ENCODE peak calls at places on chromosomes 13 and 19, in seven cellular contexts. E is left ventricle myocardium inferior, L is Panc1, Y is right atrium auricular region, N is PC-9, U is mesendoderm, I is SJCRH30. S is an unnamed sample. For H3K4me1 and H3K27me3, the result is how much of the 10 kb centered on the place peaks cover.

GRCh38 chr13:23428183-23428528 is 5.3 kb downstream of the SACS start:
- DNase-seq in E (no peak), L (no peak), Y (no peak), N (no peak), U (no peak), I (no peak), S (peak)

GRCh38 chr13:105918842-105919741 is 616.4 kb downstream of the EFNB2 start:
- DNase-seq in E (no peak), L (peak), Y (no peak), N (peak), U (peak), I (peak), S (no peak)

GRCh38 chr19:16371540-16371986 is 46.9 kb downstream of the KLF2 start:
- DNase-seq in E (peak), L (no peak), Y (no peak), N (no peak), U (no peak), I (no peak), S (no peak)

GRCh38 chr19:48756686-48757085 is 1.4 kb downstream of the FGF21 start:
- DNase-seq in E (no peak), L (no peak), Y (no peak), N (no peak), U (no peak), I (no peak), S (no peak)

GRCh38 chr19:51724543-51724942 is 752 bp upstream of the HAS1 start:
- DNase-seq in E (peak), L (no peak), Y (peak), N (no peak), U (no peak), I (no peak), S (no peak)

GRCh38 chr19:51729781-51730180 is 6.0 kb upstream of the HAS1 start:
- DNase-seq in E (no peak), L (no peak), Y (no peak), N (no peak), U (no peak), I (no peak), S (peak)

GRCh38 chr19:35290381-35291135 is 1.4 kb upstream of the MAG start:
- DNase-seq in E (no peak), L (no peak), Y (no peak), N (no peak), U (no peak), I (peak), S (no peak)

GRCh38 chr19:10817291-10818038 is 18.5 kb downstream of the TMED1 start:
- DNase-seq in E (no peak), L (no peak), Y (peak), N (no peak), U (no peak), I (no peak), S (no peak)

GRCh38 chr13:113591750-113592149 is 7.2 kb downstream of the TFDP1 start:
- DNase-seq in E (no peak), L (no peak), Y (no peak), N (no peak), U (no peak), I (no peak), S (no peak)

GRCh38 chr13:36432106-36432544 is at the start of gene CCNA1:
- DNase-seq in E (peak), L (no peak), Y (no peak), N (no peak), U (peak), I (peak), S (peak)

GRCh38 chr19:651114-651818 is 11.6 kb downstream of the FGF22 start:
- DNase-seq in E (no peak), L (no peak), Y (no peak), N (no peak), U (no peak), I (no peak), S (no peak)

GRCh38 chr13:71870036-71870435 is 3.0 kb upstream of the DACH1 start:
- DNase-seq in E (no peak), L (no peak), Y (no peak), N (no peak), U (peak), I (no peak), S (no peak)

GRCh38 chr13:54029226-54029625 is 1000.6 kb downstream of the OLFM4 start:
- DNase-seq in E (no peak), L (no peak), Y (no peak), N (peak), U (peak), I (peak), S (no peak)

GRCh38 chr13:32897296-32897695 is 118.9 kb upstream of the KL start:
- DNase-seq in E (no peak), L (no peak), Y (no peak), N (no peak), U (no peak), I (no peak), S (no peak)

GRCh38 chr13:111952814-111953213 is 114.1 kb upstream of the SOX1 start:
- DNase-seq in E (no peak), L (no peak), Y (peak), N (no peak), U (no peak), I (peak), S (no peak)

GRCh38 chr13:33087790-33088189 is 71.6 kb downstream of the KL start:
- DNase-seq in E (no peak), L (no peak), Y (no peak), N (no peak), U (no peak), I (no peak), S (no peak)

DNA sequence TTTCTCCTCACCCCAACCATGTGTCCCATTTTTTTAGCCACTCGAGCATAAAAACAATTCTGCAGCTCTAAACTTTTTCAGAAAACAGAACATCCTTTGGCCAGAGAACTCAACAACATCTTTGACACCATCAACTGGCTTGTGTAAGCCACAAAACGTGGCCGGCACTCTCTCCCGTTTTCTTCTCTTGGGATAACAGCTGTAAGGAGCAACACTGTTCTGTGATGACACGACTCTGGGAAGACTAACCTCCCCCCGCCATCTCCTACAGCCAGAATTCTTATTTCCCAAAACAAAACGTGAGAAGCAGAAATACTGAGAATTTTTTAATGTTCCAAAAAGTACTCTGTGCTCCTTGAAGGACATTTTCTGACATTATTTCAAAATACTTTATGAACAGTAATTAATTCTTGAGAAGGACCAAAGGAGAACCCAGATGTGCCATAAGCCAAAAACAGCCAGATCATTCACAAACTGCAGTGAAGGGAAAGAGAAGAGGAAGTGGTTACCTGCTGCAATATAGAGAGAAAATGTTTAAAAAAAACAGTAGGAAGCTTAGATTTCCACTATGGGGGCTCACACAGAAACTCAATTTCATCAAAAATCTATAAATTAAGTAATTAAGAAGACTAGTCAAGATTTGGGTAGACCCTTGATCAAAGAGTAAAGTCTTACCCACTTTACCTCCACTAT is 25.8 kb downstream of the COL4A1 start:
- DNase-seq in E (peak), L (no peak), Y (peak), N (no peak), U (no peak), I (no peak), S (no peak)
- H3K27ac ChIP-seq in E (peak), L (no peak), Y (peak), N (no peak), U (no peak), I (no peak), S (no peak)

DNA sequence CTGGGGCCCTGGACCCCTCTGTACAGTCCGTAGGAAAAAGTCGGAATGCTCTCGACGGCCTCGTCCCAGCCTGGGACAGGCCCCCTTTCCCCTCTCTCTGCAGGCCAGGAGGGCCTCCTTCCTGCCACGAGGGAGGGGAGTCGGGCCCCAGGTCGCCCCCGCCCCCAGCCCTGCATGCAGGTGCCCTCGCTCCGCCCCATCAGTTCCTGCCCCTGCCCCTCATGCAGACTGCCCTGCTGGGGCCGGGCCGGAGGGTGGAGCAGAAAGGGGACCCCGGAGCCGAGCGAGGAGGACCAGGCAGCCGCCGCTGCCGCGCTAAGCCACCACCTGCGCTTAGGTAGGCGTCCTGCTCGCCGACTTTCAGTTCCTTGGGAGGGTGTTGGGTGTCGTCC is 7.3 kb downstream of the LYL1 start:
- DNase-seq in E (no peak), L (no peak), Y (no peak), N (no peak), U (peak), I (no peak), S (no peak)
- H3K4me1 ChIP-seq in E (half or more), L (half or more), Y (half or more), N (under half), U (under half), I (under half), S (under half)

DNA sequence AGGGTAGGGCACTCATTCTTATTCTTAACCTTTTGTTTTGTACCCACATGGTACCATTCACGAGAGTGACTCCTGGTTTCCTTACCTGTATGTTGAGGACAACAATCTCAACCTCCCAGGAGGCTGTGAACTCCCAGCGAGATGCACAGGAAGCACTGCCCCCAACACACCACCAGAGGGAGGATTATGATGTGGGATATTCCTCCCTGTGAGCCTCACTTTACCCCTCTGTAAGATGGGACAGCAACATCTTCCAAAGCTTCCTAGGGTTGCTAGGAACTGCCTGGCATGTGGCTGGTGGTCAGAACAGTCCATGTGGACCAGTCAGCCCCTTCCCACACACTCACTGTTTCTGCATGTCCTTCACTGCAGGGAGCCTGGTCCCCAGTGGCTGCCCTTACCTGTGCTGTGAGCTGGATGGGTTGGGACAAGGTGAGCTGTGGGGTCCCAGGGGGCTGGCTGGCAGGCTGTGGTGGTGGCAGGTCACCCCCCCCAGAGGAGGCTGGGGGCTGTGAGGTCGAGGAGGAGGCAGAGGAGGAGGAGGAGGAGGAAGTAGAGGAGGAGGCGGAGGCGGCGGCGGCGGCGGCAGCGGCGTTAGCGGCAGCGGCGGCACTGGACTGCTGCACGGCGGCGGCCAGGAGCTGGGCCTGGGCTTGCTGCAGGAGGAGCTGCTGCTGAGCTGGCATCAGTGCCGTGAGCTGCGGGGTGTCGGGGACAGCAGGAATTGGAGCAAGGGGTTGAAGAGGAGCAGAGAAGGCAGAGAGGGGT is 15.8 kb downstream of the POU2F2 start:
- DNase-seq in E (no peak), L (no peak), Y (no peak), N (no peak), U (no peak), I (no peak), S (no peak)
- H3K27me3 ChIP-seq in E (under half), L (under half), Y (under half), N (under half), U (under half), I (under half), S (under half)

GRCh38 chr19:46471116-46471733 is at the start of gene PNMA8A:
- DNase-seq in E (peak), L (no peak), Y (peak), N (no peak), U (peak), I (peak), S (peak)
- H3K27ac ChIP-seq in E (peak), L (no peak), Y (peak), N (no peak), U (no peak), I (peak), S (peak)

DNA sequence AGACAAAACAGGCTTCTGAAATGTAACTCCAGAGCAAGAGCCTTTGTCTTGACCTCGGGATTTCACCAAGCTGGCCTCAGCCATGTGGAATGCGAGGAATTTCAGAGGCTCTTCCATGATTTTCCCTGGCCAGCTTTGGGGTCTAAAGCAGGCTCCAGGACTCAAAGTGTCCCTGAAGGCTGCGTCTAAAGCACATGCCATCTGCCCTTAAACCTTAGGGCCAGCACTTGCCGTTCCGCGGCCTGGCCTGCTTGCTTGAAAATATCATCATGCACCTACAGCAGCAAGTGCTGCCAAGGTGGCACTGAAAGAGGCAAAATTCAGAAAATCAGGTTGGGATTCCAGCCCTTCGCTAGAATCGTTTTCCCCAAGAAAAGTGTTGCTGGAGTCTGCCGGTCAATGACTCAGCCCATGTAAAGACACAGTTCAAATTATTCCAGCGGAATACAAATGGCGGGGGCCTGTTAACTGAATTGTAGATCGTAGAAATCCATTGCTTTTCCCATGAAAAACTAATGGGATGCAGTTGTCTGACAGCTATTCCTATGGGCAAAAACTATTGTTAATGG is 105.7 kb upstream of the RAP2A start:
- DNase-seq in E (no peak), L (no peak), Y (no peak), N (no peak), U (peak), I (peak), S (peak)
- H3K4me1 ChIP-seq in E (half or more), L (half or more), Y (under half), N (under half), U (under half), I (under half), S (under half)

DNA sequence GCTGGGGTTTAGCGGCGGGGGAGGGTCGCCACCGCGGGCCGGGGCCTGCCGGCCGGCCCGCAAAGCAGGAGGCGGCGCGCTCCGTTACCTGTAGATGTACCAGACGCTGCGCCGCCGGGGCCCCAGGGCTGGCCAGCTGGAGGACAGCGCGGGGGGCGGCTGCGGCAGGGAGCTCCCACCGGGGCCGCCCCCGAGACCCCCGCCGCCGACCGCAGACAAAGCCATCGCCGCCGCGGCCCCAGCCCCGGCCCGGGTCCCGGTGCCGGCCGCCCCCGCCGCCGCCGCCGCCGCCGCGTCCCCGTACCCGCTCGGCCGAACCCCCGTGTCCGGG is 24.8 kb downstream of the SHANK1 start:
- DNase-seq in E (no peak), L (no peak), Y (no peak), N (no peak), U (no peak), I (no peak), S (no peak)
- H3K27me3 ChIP-seq in E (half or more), L (under half), Y (under half), N (half or more), U (under half), I (under half), S (half or more)

GRCh38 chr19:13269348-13269747 is 119.1 kb downstream of the IER2 start:
- DNase-seq in E (no peak), L (no peak), Y (no peak), N (no peak), U (no peak), I (no peak), S (no peak)
- H3K27ac ChIP-seq in E (no peak), L (no peak), Y (no peak), N (no peak), U (no peak), I (no peak), S (no peak)

GRCh38 chr13:21336609-21337008 is 122.5 kb downstream of the ZDHHC20 start:
- DNase-seq in E (no peak), L (no peak), Y (no peak), N (no peak), U (no peak), I (no peak), S (no peak)
- H3K4me1 ChIP-seq in E (under half), L (under half), Y (under half), N (under half), U (under half), I (under half), S (under half)

GRCh38 chr19:8337728-8338127 is 5.3 kb downstream of the KANK3 start:
- DNase-seq in E (no peak), L (no peak), Y (no peak), N (peak), U (no peak), I (no peak), S (no peak)
- H3K27me3 ChIP-seq in E (under half), L (under half), Y (under half), N (under half), U (under half), I (under half), S (under half)

DNA sequence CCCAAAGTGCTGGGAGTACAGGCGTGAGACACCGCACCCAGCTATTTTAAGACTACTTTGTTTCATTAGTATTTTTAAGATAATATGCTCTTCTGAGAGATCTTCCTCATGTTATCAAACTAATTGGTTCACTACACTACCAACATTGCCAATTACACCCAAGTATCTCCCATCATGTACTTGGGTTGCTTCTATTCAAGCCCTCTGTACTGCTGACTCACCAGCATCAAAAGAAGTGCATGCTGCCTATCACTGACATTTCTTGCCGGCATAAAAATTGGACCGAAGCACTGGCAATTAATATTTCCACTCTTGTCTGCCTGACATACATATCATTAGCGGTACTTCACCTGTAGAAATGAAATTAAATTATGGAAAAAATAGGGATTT is 164.2 kb upstream of the NBEA start:
- DNase-seq in E (no peak), L (no peak), Y (no peak), N (no peak), U (no peak), I (no peak), S (no peak)
- H3K27ac ChIP-seq in E (no peak), L (no peak), Y (no peak), N (no peak), U (no peak), I (no peak), S (no peak)